ENCODE peak calls at places on chromosomes 4 and X, in six cellular contexts. One of them, this sample, is unnamed.

GRCh38 chr4:37794046-37794445 is 32.4 kb upstream of the PGM2 start:
- DNase-seq in mucosa of gallbladder: no peak
- DNase-seq in NB4: no peak
- DNase-seq in NCI-H1694: no peak
- DNase-seq in activated CD8-positive, alpha-beta T cell treated with anti-CD3 and anti-CD28 coated beads for 36 hours: no peak
- DNase-seq in neural progenitor cell: no peak
- DNase-seq in this sample: no peak

GRCh38 chr4:78056265-78057129 is 626 bp upstream of the FRAS1 start:
- DNase-seq in NB4: peak
- DNase-seq in neural progenitor cell: peak
- DNase-seq in activated CD8-positive, alpha-beta T cell treated with anti-CD3 and anti-CD28 coated beads for 36 hours: peak
- DNase-seq in NCI-H1694: peak
- DNase-seq in mucosa of gallbladder: peak
- DNase-seq in this sample: peak

GRCh38 chrX:119503484-119503861 is 35.2 kb downstream of the SLC25A5 start:
- DNase-seq in neural progenitor cell: no peak
- DNase-seq in NCI-H1694: no peak
- DNase-seq in activated CD8-positive, alpha-beta T cell treated with anti-CD3 and anti-CD28 coated beads for 36 hours: no peak
- DNase-seq in NB4: no peak
- DNase-seq in mucosa of gallbladder: peak
- DNase-seq in this sample: no peak

GRCh38 chr4:169484485-169484884 is 127.9 kb downstream of the NEK1 start:
- DNase-seq in mucosa of gallbladder: no peak
- DNase-seq in NCI-H1694: no peak
- DNase-seq in neural progenitor cell: no peak
- DNase-seq in NB4: no peak
- DNase-seq in activated CD8-positive, alpha-beta T cell treated with anti-CD3 and anti-CD28 coated beads for 36 hours: no peak
- DNase-seq in this sample: no peak

GRCh38 chr4:59855630-59856352 is 1344.3 kb upstream of the ADGRL3 start:
- DNase-seq in neural progenitor cell: no peak
- DNase-seq in NB4: no peak
- DNase-seq in NCI-H1694: no peak
- DNase-seq in activated CD8-positive, alpha-beta T cell treated with anti-CD3 and anti-CD28 coated beads for 36 hours: no peak
- DNase-seq in mucosa of gallbladder: no peak
- DNase-seq in this sample: no peak

GRCh38 chr4:146334862-146335449 is 120.6 kb downstream of the REELD1 start:
- DNase-seq in NB4: no peak
- DNase-seq in NCI-H1694: no peak
- DNase-seq in neural progenitor cell: no peak
- DNase-seq in activated CD8-positive, alpha-beta T cell treated with anti-CD3 and anti-CD28 coated beads for 36 hours: no peak
- DNase-seq in mucosa of gallbladder: no peak
- DNase-seq in this sample: no peak

GRCh38 chrX:154411322-154411980 is at the start of gene TAFAZZIN:
- DNase-seq in neural progenitor cell: peak
- DNase-seq in mucosa of gallbladder: peak
- DNase-seq in activated CD8-positive, alpha-beta T cell treated with anti-CD3 and anti-CD28 coated beads for 36 hours: peak
- DNase-seq in NB4: peak
- DNase-seq in NCI-H1694: peak
- DNase-seq in this sample: peak

GRCh38 chr4:138085956-138086355 is 156.2 kb downstream of the SLC7A11 start:
- DNase-seq in NB4: no peak
- DNase-seq in activated CD8-positive, alpha-beta T cell treated with anti-CD3 and anti-CD28 coated beads for 36 hours: no peak
- DNase-seq in NCI-H1694: no peak
- DNase-seq in mucosa of gallbladder: no peak
- DNase-seq in neural progenitor cell: no peak
- DNase-seq in this sample: no peak

GRCh38 chr4:17807446-17807845 is 3.1 kb downstream of the DCAF16 start:
- DNase-seq in NCI-H1694: no peak
- DNase-seq in activated CD8-positive, alpha-beta T cell treated with anti-CD3 and anti-CD28 coated beads for 36 hours: no peak
- DNase-seq in NB4: no peak
- DNase-seq in mucosa of gallbladder: no peak
- DNase-seq in neural progenitor cell: no peak
- DNase-seq in this sample: no peak

GRCh38 chr4:182960228-182960627 is 43.0 kb upstream of the DCTD start:
- DNase-seq in NB4: no peak
- DNase-seq in neural progenitor cell: no peak
- DNase-seq in activated CD8-positive, alpha-beta T cell treated with anti-CD3 and anti-CD28 coated beads for 36 hours: no peak
- DNase-seq in mucosa of gallbladder: no peak
- DNase-seq in NCI-H1694: no peak
- DNase-seq in this sample: no peak

GRCh38 chrX:31449975-31450374 is 378.1 kb upstream of the FTHL17 start:
- DNase-seq in NCI-H1694: no peak
- DNase-seq in neural progenitor cell: no peak
- DNase-seq in activated CD8-positive, alpha-beta T cell treated with anti-CD3 and anti-CD28 coated beads for 36 hours: no peak
- DNase-seq in mucosa of gallbladder: no peak
- DNase-seq in NB4: no peak
- DNase-seq in this sample: no peak

GRCh38 chrX:16087081-16087480 is 36.3 kb upstream of the GRPR start:
- DNase-seq in neural progenitor cell: no peak
- DNase-seq in NCI-H1694: no peak
- DNase-seq in NB4: no peak
- DNase-seq in mucosa of gallbladder: peak
- DNase-seq in activated CD8-positive, alpha-beta T cell treated with anti-CD3 and anti-CD28 coated beads for 36 hours: no peak
- DNase-seq in this sample: no peak

GRCh38 chr4:97662133-97662532 is 481.1 kb downstream of the STPG2 start:
- DNase-seq in neural progenitor cell: no peak
- DNase-seq in NCI-H1694: no peak
- DNase-seq in activated CD8-positive, alpha-beta T cell treated with anti-CD3 and anti-CD28 coated beads for 36 hours: no peak
- DNase-seq in mucosa of gallbladder: no peak
- DNase-seq in NB4: no peak
- DNase-seq in this sample: no peak

GRCh38 chr4:57064811-57065711 is 45.1 kb downstream of the IGFBP7 start:
- DNase-seq in activated CD8-positive, alpha-beta T cell treated with anti-CD3 and anti-CD28 coated beads for 36 hours: no peak
- DNase-seq in neural progenitor cell: no peak
- DNase-seq in NCI-H1694: no peak
- DNase-seq in mucosa of gallbladder: peak
- DNase-seq in NB4: no peak
- DNase-seq in this sample: no peak

GRCh38 chr4:186137193-186137792 is 32.8 kb downstream of the FAM149A start:
- DNase-seq in activated CD8-positive, alpha-beta T cell treated with anti-CD3 and anti-CD28 coated beads for 36 hours: no peak
- DNase-seq in neural progenitor cell: no peak
- DNase-seq in NB4: peak
- DNase-seq in NCI-H1694: no peak
- DNase-seq in mucosa of gallbladder: no peak
- DNase-seq in this sample: no peak

GRCh38 chrX:104351173-104351769 is 96.5 kb upstream of the ESX1 start:
- DNase-seq in neural progenitor cell: no peak
- DNase-seq in mucosa of gallbladder: no peak
- DNase-seq in NB4: peak
- DNase-seq in activated CD8-positive, alpha-beta T cell treated with anti-CD3 and anti-CD28 coated beads for 36 hours: no peak
- DNase-seq in NCI-H1694: no peak
- DNase-seq in this sample: no peak

GRCh38 chrX:69522052-69522451 is 17.9 kb downstream of the NALF2 start:
- DNase-seq in NB4: no peak
- DNase-seq in NCI-H1694: no peak
- DNase-seq in mucosa of gallbladder: no peak
- DNase-seq in neural progenitor cell: no peak
- DNase-seq in activated CD8-positive, alpha-beta T cell treated with anti-CD3 and anti-CD28 coated beads for 36 hours: no peak
- DNase-seq in this sample: no peak

GRCh38 chr4:10095296-10095991 is 21.2 kb downstream of the WDR1 start:
- DNase-seq in neural progenitor cell: no peak
- DNase-seq in NB4: peak
- DNase-seq in mucosa of gallbladder: no peak
- DNase-seq in NCI-H1694: no peak
- DNase-seq in activated CD8-positive, alpha-beta T cell treated with anti-CD3 and anti-CD28 coated beads for 36 hours: peak
- DNase-seq in this sample: no peak

GRCh38 chr4:120718979-120719566 is 203.5 kb downstream of the PRDM5 start:
- DNase-seq in NB4: peak
- DNase-seq in NCI-H1694: no peak
- DNase-seq in mucosa of gallbladder: no peak
- DNase-seq in activated CD8-positive, alpha-beta T cell treated with anti-CD3 and anti-CD28 coated beads for 36 hours: peak
- DNase-seq in neural progenitor cell: peak
- DNase-seq in this sample: no peak

GRCh38 chr4:472881-473574 is 25.9 kb downstream of the ZNF721 start:
- DNase-seq in NCI-H1694: no peak
- DNase-seq in neural progenitor cell: peak
- DNase-seq in NB4: peak
- DNase-seq in activated CD8-positive, alpha-beta T cell treated with anti-CD3 and anti-CD28 coated beads for 36 hours: peak
- DNase-seq in mucosa of gallbladder: no peak
- DNase-seq in this sample: no peak

GRCh38 chrX:153873282-153874090 is 12.5 kb downstream of the L1CAM start:
- DNase-seq in NCI-H1694: peak
- DNase-seq in NB4: no peak
- DNase-seq in neural progenitor cell: peak
- DNase-seq in activated CD8-positive, alpha-beta T cell treated with anti-CD3 and anti-CD28 coated beads for 36 hours: no peak
- DNase-seq in mucosa of gallbladder: no peak
- DNase-seq in this sample: no peak

GRCh38 chrX:115958687-115959359 is 211.7 kb upstream of the AGTR2 start:
- DNase-seq in neural progenitor cell: peak
- DNase-seq in mucosa of gallbladder: no peak
- DNase-seq in NCI-H1694: peak
- DNase-seq in NB4: peak
- DNase-seq in activated CD8-positive, alpha-beta T cell treated with anti-CD3 and anti-CD28 coated beads for 36 hours: no peak
- DNase-seq in this sample: no peak

GRCh38 chr4:15077969-15078368 is 75.7 kb downstream of the CPEB2 start:
- DNase-seq in NB4: peak
- DNase-seq in mucosa of gallbladder: no peak
- DNase-seq in neural progenitor cell: no peak
- DNase-seq in NCI-H1694: no peak
- DNase-seq in activated CD8-positive, alpha-beta T cell treated with anti-CD3 and anti-CD28 coated beads for 36 hours: no peak
- DNase-seq in this sample: no peak

GRCh38 chrX:151488677-151489076 is 74.8 kb upstream of the PASD1 start:
- DNase-seq in NB4: peak
- DNase-seq in activated CD8-positive, alpha-beta T cell treated with anti-CD3 and anti-CD28 coated beads for 36 hours: peak
- DNase-seq in NCI-H1694: no peak
- DNase-seq in neural progenitor cell: peak
- DNase-seq in mucosa of gallbladder: no peak
- DNase-seq in this sample: no peak

GRCh38 chr4:65592089-65592488 is 78.2 kb downstream of the EPHA5 start:
- DNase-seq in NB4: no peak
- DNase-seq in NCI-H1694: no peak
- DNase-seq in mucosa of gallbladder: no peak
- DNase-seq in neural progenitor cell: peak
- DNase-seq in activated CD8-positive, alpha-beta T cell treated with anti-CD3 and anti-CD28 coated beads for 36 hours: no peak
- DNase-seq in this sample: no peak

GRCh38 chrX:70554523-70554922 is 109.9 kb downstream of the DLG3 start:
- DNase-seq in neural progenitor cell: no peak
- DNase-seq in NB4: no peak
- DNase-seq in mucosa of gallbladder: no peak
- DNase-seq in activated CD8-positive, alpha-beta T cell treated with anti-CD3 and anti-CD28 coated beads for 36 hours: no peak
- DNase-seq in NCI-H1694: no peak
- DNase-seq in this sample: no peak

GRCh38 chrX:8868906-8869305 is 67.7 kb upstream of the FAM9A start:
- DNase-seq in activated CD8-positive, alpha-beta T cell treated with anti-CD3 and anti-CD28 coated beads for 36 hours: no peak
- DNase-seq in neural progenitor cell: no peak
- DNase-seq in NB4: peak
- DNase-seq in mucosa of gallbladder: no peak
- DNase-seq in NCI-H1694: no peak
- DNase-seq in this sample: no peak

GRCh38 chrX:30971761-30972603 is 82.9 kb upstream of the TAB3 start:
- DNase-seq in activated CD8-positive, alpha-beta T cell treated with anti-CD3 and anti-CD28 coated beads for 36 hours: peak
- DNase-seq in neural progenitor cell: peak
- DNase-seq in mucosa of gallbladder: no peak
- DNase-seq in NCI-H1694: no peak
- DNase-seq in NB4: peak
- DNase-seq in this sample: no peak

GRCh38 chr4:83582289-83582756 is 46.4 kb downstream of the GPAT3 start:
- DNase-seq in NCI-H1694: peak
- DNase-seq in mucosa of gallbladder: peak
- DNase-seq in activated CD8-positive, alpha-beta T cell treated with anti-CD3 and anti-CD28 coated beads for 36 hours: peak
- DNase-seq in neural progenitor cell: no peak
- DNase-seq in NB4: peak
- DNase-seq in this sample: no peak

GRCh38 chr4:148092316-148093014 is 349.7 kb downstream of the NR3C2 start:
- DNase-seq in activated CD8-positive, alpha-beta T cell treated with anti-CD3 and anti-CD28 coated beads for 36 hours: no peak
- DNase-seq in neural progenitor cell: no peak
- DNase-seq in mucosa of gallbladder: no peak
- DNase-seq in NB4: no peak
- DNase-seq in NCI-H1694: no peak
- DNase-seq in this sample: no peak

GRCh38 chrX:50111762-50112161 is 89.0 kb downstream of the AKAP4 start:
- DNase-seq in NCI-H1694: no peak
- DNase-seq in activated CD8-positive, alpha-beta T cell treated with anti-CD3 and anti-CD28 coated beads for 36 hours: no peak
- DNase-seq in neural progenitor cell: no peak
- DNase-seq in mucosa of gallbladder: peak
- DNase-seq in NB4: no peak
- DNase-seq in this sample: no peak

GRCh38 chrX:38061335-38061734 is 55.0 kb downstream of the SYTL5 start:
- DNase-seq in NB4: peak
- DNase-seq in neural progenitor cell: no peak
- DNase-seq in mucosa of gallbladder: no peak
- DNase-seq in NCI-H1694: no peak
- DNase-seq in activated CD8-positive, alpha-beta T cell treated with anti-CD3 and anti-CD28 coated beads for 36 hours: no peak
- DNase-seq in this sample: no peak

GRCh38 chrX:101550362-101550761 is at the start of gene ARMCX1:
- DNase-seq in neural progenitor cell: peak
- DNase-seq in activated CD8-positive, alpha-beta T cell treated with anti-CD3 and anti-CD28 coated beads for 36 hours: peak
- DNase-seq in NB4: peak
- DNase-seq in NCI-H1694: no peak
- DNase-seq in mucosa of gallbladder: peak
- DNase-seq in this sample: peak

GRCh38 chrX:38375888-38376287 is 23.5 kb downstream of the OTC start:
- DNase-seq in NB4: peak
- DNase-seq in neural progenitor cell: peak
- DNase-seq in mucosa of gallbladder: no peak
- DNase-seq in activated CD8-positive, alpha-beta T cell treated with anti-CD3 and anti-CD28 coated beads for 36 hours: peak
- DNase-seq in NCI-H1694: no peak
- DNase-seq in this sample: no peak

GRCh38 chrX:113529425-113530013 is 688.9 kb upstream of the AMOT start:
- DNase-seq in NCI-H1694: no peak
- DNase-seq in NB4: no peak
- DNase-seq in neural progenitor cell: no peak
- DNase-seq in mucosa of gallbladder: no peak
- DNase-seq in activated CD8-positive, alpha-beta T cell treated with anti-CD3 and anti-CD28 coated beads for 36 hours: no peak
- DNase-seq in this sample: no peak

GRCh38 chrX:118480172-118480571 is 15.4 kb upstream of the DOCK11 start:
- DNase-seq in mucosa of gallbladder: no peak
- DNase-seq in NB4: no peak
- DNase-seq in NCI-H1694: no peak
- DNase-seq in activated CD8-positive, alpha-beta T cell treated with anti-CD3 and anti-CD28 coated beads for 36 hours: no peak
- DNase-seq in neural progenitor cell: no peak
- DNase-seq in this sample: no peak